ENCODE peak calls at places on chromosomes 7 and 10, in eight cellular contexts. One of them, this sample, is unnamed. For H3K36me3, the result is how much of the 10 kb centered on the place peaks cover.

GRCh38 chr10:75683158-75683557 is 251.7 kb downstream of the LRMDA start:
- DNase-seq in lower lobe of right lung: no peak
- DNase-seq in psoas muscle: no peak
- DNase-seq in PC-3: peak
- DNase-seq in transverse colon: peak
- DNase-seq in sigmoid colon: peak
- DNase-seq in uterus: peak
- DNase-seq in MM.1S: no peak
- DNase-seq in this sample: no peak

GRCh38 chr7:39271386-39271785 is 293.7 kb downstream of the POU6F2 start:
- DNase-seq in psoas muscle: no peak
- DNase-seq in lower lobe of right lung: peak
- DNase-seq in MM.1S: no peak
- DNase-seq in PC-3: peak
- DNase-seq in uterus: no peak
- DNase-seq in transverse colon: peak
- DNase-seq in sigmoid colon: peak
- DNase-seq in this sample: peak

GRCh38 chr10:93745411-93746065 is 12.2 kb upstream of the LGI1 start:
- DNase-seq in transverse colon: no peak
- DNase-seq in PC-3: peak
- DNase-seq in psoas muscle: no peak
- DNase-seq in sigmoid colon: no peak
- DNase-seq in MM.1S: no peak
- DNase-seq in uterus: no peak
- DNase-seq in lower lobe of right lung: no peak
- DNase-seq in this sample: no peak

GRCh38 chr10:130416334-130416950 is 280.3 kb downstream of the GLRX3 start:
- DNase-seq in uterus: no peak
- DNase-seq in psoas muscle: no peak
- DNase-seq in transverse colon: no peak
- DNase-seq in lower lobe of right lung: no peak
- DNase-seq in sigmoid colon: peak
- DNase-seq in MM.1S: no peak
- DNase-seq in PC-3: no peak
- DNase-seq in this sample: no peak

GRCh38 chr10:42593284-42593683 is 45.1 kb downstream of the ZNF33B start:
- DNase-seq in lower lobe of right lung: no peak
- DNase-seq in uterus: no peak
- DNase-seq in MM.1S: no peak
- DNase-seq in sigmoid colon: no peak
- DNase-seq in psoas muscle: no peak
- DNase-seq in PC-3: no peak
- DNase-seq in transverse colon: no peak
- DNase-seq in this sample: no peak

GRCh38 chr10:114902151-114902550 is 35.8 kb upstream of the TRUB1 start:
- DNase-seq in sigmoid colon: no peak
- DNase-seq in psoas muscle: no peak
- DNase-seq in MM.1S: no peak
- DNase-seq in uterus: no peak
- DNase-seq in PC-3: no peak
- DNase-seq in transverse colon: no peak
- DNase-seq in lower lobe of right lung: no peak
- DNase-seq in this sample: no peak

GRCh38 chr7:157907998-157908782 is 571.4 kb downstream of the DNAJB6 start:
- DNase-seq in PC-3: no peak
- DNase-seq in psoas muscle: no peak
- DNase-seq in uterus: no peak
- DNase-seq in sigmoid colon: no peak
- DNase-seq in MM.1S: no peak
- DNase-seq in transverse colon: no peak
- DNase-seq in lower lobe of right lung: no peak
- DNase-seq in this sample: no peak

GRCh38 chr10:102660891-102661613 is 16.8 kb downstream of the TRIM8 start:
- DNase-seq in transverse colon: peak
- DNase-seq in lower lobe of right lung: peak
- DNase-seq in PC-3: no peak
- DNase-seq in MM.1S: peak
- DNase-seq in sigmoid colon: peak
- DNase-seq in uterus: no peak
- DNase-seq in psoas muscle: peak
- DNase-seq in this sample: no peak

GRCh38 chr10:118564652-118565051 is 30.8 kb downstream of the PRLHR start:
- DNase-seq in uterus: no peak
- DNase-seq in lower lobe of right lung: no peak
- DNase-seq in psoas muscle: no peak
- DNase-seq in MM.1S: no peak
- DNase-seq in transverse colon: no peak
- DNase-seq in sigmoid colon: no peak
- DNase-seq in PC-3: peak
- DNase-seq in this sample: no peak

GRCh38 chr7:24902276-24902675 is 77.7 kb downstream of the OSBPL3 start:
- DNase-seq in uterus: no peak
- DNase-seq in sigmoid colon: no peak
- DNase-seq in lower lobe of right lung: no peak
- DNase-seq in MM.1S: no peak
- DNase-seq in transverse colon: no peak
- DNase-seq in psoas muscle: no peak
- DNase-seq in PC-3: no peak
- DNase-seq in this sample: no peak

GRCh38 chr10:58414270-58415041 is 29.2 kb downstream of the TFAM start:
- DNase-seq in MM.1S: peak
- DNase-seq in lower lobe of right lung: no peak
- DNase-seq in transverse colon: no peak
- DNase-seq in uterus: no peak
- DNase-seq in psoas muscle: no peak
- DNase-seq in PC-3: peak
- DNase-seq in sigmoid colon: no peak
- DNase-seq in this sample: no peak

GRCh38 chr10:99457808-99458207 is 27.4 kb upstream of the GOT1 start:
- DNase-seq in uterus: no peak
- DNase-seq in psoas muscle: no peak
- DNase-seq in PC-3: peak
- DNase-seq in transverse colon: no peak
- DNase-seq in MM.1S: no peak
- DNase-seq in sigmoid colon: no peak
- DNase-seq in lower lobe of right lung: no peak
- DNase-seq in this sample: no peak

GRCh38 chr7:44772867-44773266 is 23.6 kb upstream of the PPIA start:
- DNase-seq in sigmoid colon: no peak
- DNase-seq in PC-3: no peak
- DNase-seq in lower lobe of right lung: no peak
- DNase-seq in transverse colon: no peak
- DNase-seq in uterus: no peak
- DNase-seq in MM.1S: no peak
- DNase-seq in psoas muscle: no peak
- DNase-seq in this sample: no peak

GRCh38 chr7:141374425-141374824 is 176.8 kb upstream of the AGK start:
- DNase-seq in MM.1S: no peak
- DNase-seq in lower lobe of right lung: no peak
- DNase-seq in sigmoid colon: no peak
- DNase-seq in uterus: no peak
- DNase-seq in PC-3: no peak
- DNase-seq in transverse colon: no peak
- DNase-seq in psoas muscle: no peak
- DNase-seq in this sample: no peak

GRCh38 chr10:22475527-22475856 is 130.2 kb downstream of the SPAG6 start:
- DNase-seq in lower lobe of right lung: no peak
- DNase-seq in uterus: no peak
- DNase-seq in PC-3: no peak
- DNase-seq in psoas muscle: no peak
- DNase-seq in sigmoid colon: no peak
- DNase-seq in MM.1S: no peak
- DNase-seq in transverse colon: no peak
- DNase-seq in this sample: no peak

GRCh38 chr10:45438457-45439090 is 64.6 kb downstream of the ALOX5 start:
- DNase-seq in PC-3: no peak
- DNase-seq in lower lobe of right lung: no peak
- DNase-seq in sigmoid colon: no peak
- DNase-seq in transverse colon: no peak
- DNase-seq in MM.1S: no peak
- DNase-seq in psoas muscle: no peak
- DNase-seq in uterus: no peak
- DNase-seq in this sample: no peak

GRCh38 chr10:45440511-45441062 is 66.6 kb downstream of the ALOX5 start:
- DNase-seq in transverse colon: no peak
- DNase-seq in PC-3: no peak
- DNase-seq in sigmoid colon: no peak
- DNase-seq in MM.1S: no peak
- DNase-seq in uterus: no peak
- DNase-seq in lower lobe of right lung: no peak
- DNase-seq in psoas muscle: no peak
- DNase-seq in this sample: no peak

GRCh38 chr10:45439365-45439764 is 65.3 kb downstream of the ALOX5 start:
- DNase-seq in uterus: no peak
- DNase-seq in sigmoid colon: no peak
- DNase-seq in PC-3: no peak
- DNase-seq in psoas muscle: no peak
- DNase-seq in MM.1S: no peak
- DNase-seq in transverse colon: no peak
- DNase-seq in lower lobe of right lung: no peak
- DNase-seq in this sample: no peak

GRCh38 chr10:45441239-45441638 is 67.2 kb downstream of the ALOX5 start:
- DNase-seq in lower lobe of right lung: no peak
- DNase-seq in sigmoid colon: no peak
- DNase-seq in MM.1S: no peak
- DNase-seq in transverse colon: no peak
- DNase-seq in PC-3: no peak
- DNase-seq in psoas muscle: no peak
- DNase-seq in uterus: no peak
- DNase-seq in this sample: no peak

DNA sequence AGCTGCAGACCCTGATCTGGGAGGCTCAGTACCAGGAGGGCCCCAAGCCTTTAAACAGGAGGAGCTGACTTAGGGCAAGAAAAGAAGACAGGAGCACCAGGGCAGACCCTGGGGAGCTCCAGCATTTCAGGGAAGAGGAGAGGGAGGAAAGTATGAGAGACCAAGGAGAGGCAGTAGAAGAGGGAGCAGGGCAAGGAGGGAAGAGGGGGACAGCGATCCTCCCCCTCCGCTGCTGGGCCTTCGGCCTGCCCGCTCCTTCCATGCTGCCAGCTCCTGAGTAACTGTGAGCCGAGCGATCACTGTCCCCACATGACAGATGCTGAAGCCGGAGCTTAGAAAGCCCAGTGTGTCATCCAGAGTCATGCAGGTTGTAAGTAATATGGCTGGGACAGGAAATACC is 65.9 kb downstream of the ALOX5 start:
- DNase-seq in PC-3: no peak
- DNase-seq in lower lobe of right lung: no peak
- DNase-seq in sigmoid colon: no peak
- DNase-seq in psoas muscle: no peak
- DNase-seq in transverse colon: no peak
- DNase-seq in MM.1S: no peak
- DNase-seq in uterus: no peak
- DNase-seq in this sample: no peak
- TF ChIP-seq CTCF in PC-3: no peak
- TF ChIP-seq CTCF in lower lobe of right lung: no peak
- TF ChIP-seq CTCF in sigmoid colon: no peak
- TF ChIP-seq CTCF in psoas muscle: no peak
- TF ChIP-seq CTCF in transverse colon: no peak
- TF ChIP-seq CTCF in MM.1S: no peak
- TF ChIP-seq CTCF in uterus: no peak
- TF ChIP-seq CTCF in this sample: no peak

DNA sequence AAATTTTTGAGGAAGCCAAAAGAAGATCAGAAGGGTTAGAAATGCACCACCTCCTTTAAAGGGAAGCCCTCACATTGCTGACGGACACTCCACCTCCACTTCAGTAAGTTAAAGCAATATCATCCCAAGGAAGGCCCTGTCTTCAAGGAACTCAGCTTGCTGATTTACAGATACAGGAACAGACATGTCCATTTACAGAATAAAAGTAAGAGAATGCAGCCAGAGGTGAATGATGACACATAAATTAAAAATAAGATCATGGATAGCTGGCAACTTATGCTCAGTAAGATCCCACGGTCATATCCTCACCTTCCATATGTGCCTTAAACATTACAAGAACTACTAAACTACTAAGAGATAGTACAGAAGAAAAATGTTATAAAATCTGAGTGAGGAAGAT is 20.4 kb downstream of the GRB10 start:
- DNase-seq in uterus: no peak
- DNase-seq in sigmoid colon: no peak
- DNase-seq in MM.1S: no peak
- DNase-seq in transverse colon: no peak
- DNase-seq in lower lobe of right lung: no peak
- DNase-seq in psoas muscle: no peak
- DNase-seq in PC-3: no peak
- DNase-seq in this sample: no peak
- H3K27ac ChIP-seq in uterus: no peak
- H3K27ac ChIP-seq in sigmoid colon: no peak
- H3K27ac ChIP-seq in MM.1S: no peak
- H3K27ac ChIP-seq in transverse colon: no peak
- H3K27ac ChIP-seq in lower lobe of right lung: no peak
- H3K27ac ChIP-seq in psoas muscle: no peak
- H3K27ac ChIP-seq in PC-3: no peak
- H3K27ac ChIP-seq in this sample: no peak

GRCh38 chr10:125018576-125019143 is 76.7 kb downstream of the ZRANB1 start:
- DNase-seq in uterus: no peak
- DNase-seq in MM.1S: no peak
- DNase-seq in sigmoid colon: no peak
- DNase-seq in psoas muscle: peak
- DNase-seq in transverse colon: no peak
- DNase-seq in lower lobe of right lung: no peak
- DNase-seq in PC-3: no peak
- DNase-seq in this sample: no peak
- H3K36me3 ChIP-seq in uterus: under half
- H3K36me3 ChIP-seq in MM.1S: under half
- H3K36me3 ChIP-seq in sigmoid colon: under half
- H3K36me3 ChIP-seq in psoas muscle: under half
- H3K36me3 ChIP-seq in transverse colon: under half
- H3K36me3 ChIP-seq in lower lobe of right lung: under half
- H3K36me3 ChIP-seq in PC-3: under half
- H3K36me3 ChIP-seq in this sample: under half

DNA sequence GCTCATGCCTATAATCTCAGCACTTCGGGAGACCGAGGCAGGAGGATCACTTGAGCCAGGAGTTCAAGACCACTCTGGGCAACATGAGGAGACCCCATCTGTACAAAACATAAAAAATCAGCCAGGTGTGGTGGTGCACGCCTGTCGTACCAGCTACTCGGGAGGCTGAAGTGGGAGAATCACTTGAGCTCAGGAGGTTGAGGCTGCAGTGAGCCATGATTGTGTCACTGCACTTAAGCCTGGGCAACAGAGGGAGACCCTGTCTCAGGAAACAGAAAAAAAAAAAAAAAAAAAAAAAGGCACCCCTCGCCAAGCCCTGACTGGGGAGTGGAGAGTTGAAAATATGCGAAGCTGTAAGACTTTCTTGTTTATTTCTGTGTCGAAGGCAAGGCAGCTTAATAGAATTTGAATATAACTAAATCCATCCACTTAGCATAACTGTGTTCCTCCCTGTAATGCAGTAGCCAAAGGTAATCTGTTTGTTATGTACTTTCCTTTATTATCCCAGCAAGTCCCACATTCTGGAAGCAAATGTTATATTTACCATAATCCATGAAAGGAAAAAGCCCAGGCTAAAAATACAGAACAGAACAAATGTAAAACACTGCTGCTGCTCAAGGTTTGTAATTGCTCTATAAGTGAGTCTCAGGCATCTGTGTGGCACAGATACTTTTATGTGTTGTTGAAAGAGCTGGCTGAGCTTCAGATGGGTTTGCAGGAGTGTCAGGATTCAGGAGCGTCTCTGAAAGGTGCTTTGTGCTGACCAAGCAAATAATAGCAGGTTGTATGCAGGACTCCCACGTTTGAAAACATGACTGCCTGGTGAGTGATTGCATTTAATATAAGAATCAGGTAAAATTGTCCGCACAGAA is 127.2 kb downstream of the CELF2 start:
- DNase-seq in PC-3: no peak
- DNase-seq in sigmoid colon: no peak
- DNase-seq in transverse colon: no peak
- DNase-seq in MM.1S: peak
- DNase-seq in lower lobe of right lung: no peak
- DNase-seq in uterus: no peak
- DNase-seq in psoas muscle: no peak
- DNase-seq in this sample: no peak
- TF ChIP-seq CTCF in PC-3: no peak
- TF ChIP-seq CTCF in sigmoid colon: no peak
- TF ChIP-seq CTCF in transverse colon: no peak
- TF ChIP-seq CTCF in MM.1S: no peak
- TF ChIP-seq CTCF in lower lobe of right lung: no peak
- TF ChIP-seq CTCF in uterus: no peak
- TF ChIP-seq CTCF in psoas muscle: no peak
- TF ChIP-seq CTCF in this sample: no peak

This sample was measured in pancreas.